ENCODE peak calls at places on chromosomes 11 and 22, in nine cellular contexts. E is left ventricle myocardium inferior; F is A172; B is fibroblast of the conjunctiva; P is lower leg skin; J is activated T-cell treated with anti-CD3 and anti-CD28 coated beads for 24 hours; U is GM12892; N is naive thymus-derived CD8-positive, alpha-beta T cell; D is hippocampal formation. H is an unnamed sample.

GRCh38 chr11:30113326-30113873 is 96.6 kb upstream of the KCNA4 start:
- DNase-seq in E (no peak), F (no peak), B (no peak), P (no peak), J (no peak), U (no peak), N (no peak), D (no peak), H (no peak)

GRCh38 chr11:125282596-125282914 is 118.0 kb downstream of the PKNOX2 start:
- DNase-seq in E (no peak), F (no peak), B (no peak), P (no peak), J (no peak), U (no peak), N (no peak), D (no peak), H (no peak)

GRCh38 chr11:130408901-130409300 is 19.5 kb downstream of the ADAMTS8 start:
- DNase-seq in E (no peak), F (no peak), B (no peak), P (no peak), J (no peak), U (no peak), N (no peak), D (no peak), H (no peak)

GRCh38 chr11:64001552-64002427 is 15.6 kb downstream of the OTUB1 start:
- DNase-seq in E (peak), F (no peak), B (no peak), P (no peak), J (no peak), U (no peak), N (no peak), D (no peak), H (no peak)

GRCh38 chr22:32556150-32556549 is 81.5 kb downstream of the FBXO7 start:
- DNase-seq in E (no peak), F (no peak), B (no peak), P (no peak), J (no peak), U (no peak), N (no peak), D (no peak), H (no peak)

GRCh38 chr11:69910519-69911309 is 91.5 kb upstream of the FGF3 start:
- DNase-seq in E (peak), F (no peak), B (no peak), P (no peak), J (no peak), U (no peak), N (no peak), D (no peak), H (no peak)

GRCh38 chr11:17500673-17501072 is 24.0 kb upstream of the ABCC8 start:
- DNase-seq in E (no peak), F (no peak), B (no peak), P (no peak), J (no peak), U (no peak), N (no peak), D (no peak), H (no peak)

GRCh38 chr11:68463714-68464113 is 3.2 kb downstream of the PPP6R3 start:
- DNase-seq in E (no peak), F (no peak), B (no peak), P (no peak), J (no peak), U (no peak), N (no peak), D (no peak), H (no peak)

GRCh38 chr11:3093281-3094191 is 36.3 kb upstream of the CARS1 start:
- DNase-seq in E (no peak), F (peak), B (no peak), P (no peak), J (no peak), U (no peak), N (no peak), D (no peak), H (no peak)

H was measured in H54.